ENCODE peak calls at places on chromosomes 4 and X, in eight cellular contexts. X is H7, O is endodermal cell, B is NCI-H446, Y is RPMI8226, A is astrocyte of the spinal cord, F is hypothalamus, P is midbrain. I is an unnamed sample.

GRCh38 chr4:111943796-111944203 is 201.5 kb upstream of the FAM241A start:
- DNase-seq in X (peak; percentile 27), O (peak; percentile 86), B (no peak), Y (peak; percentile 20), A (peak; percentile 17), F (no peak), P (no peak), I (peak; percentile 77)

GRCh38 chrX:77174680-77175336 is 272.4 kb upstream of the FGF16 start:
- DNase-seq in X (no peak), O (no peak), B (no peak), Y (no peak), A (no peak), F (no peak), P (no peak), I (no peak)

GRCh38 chrX:153805436-153805835 is 11.0 kb downstream of the SSR4 start:
- DNase-seq in X (no peak), O (no peak), B (no peak), Y (no peak), A (no peak), F (no peak), P (no peak), I (no peak)

GRCh38 chr4:158099686-158100085 is 73.1 kb downstream of the GASK1B start:
- DNase-seq in X (no peak), O (no peak), B (no peak), Y (no peak), A (no peak), F (no peak), P (no peak), I (no peak)

GRCh38 chrX:20595928-20596550 is 329.3 kb upstream of the RPS6KA3 start:
- DNase-seq in X (peak; percentile 7), O (no peak), B (no peak), Y (peak; percentile 4), A (no peak), F (no peak), P (no peak), I (no peak)

GRCh38 chr4:94508256-94508655 is 56.5 kb downstream of the PDLIM5 start:
- DNase-seq in X (no peak), O (no peak), B (no peak), Y (no peak), A (no peak), F (no peak), P (no peak), I (no peak)

GRCh38 chrX:103678199-103678993 is 8.1 kb downstream of the MORF4L2 start:
- DNase-seq in X (no peak), O (no peak), B (no peak), Y (no peak), A (no peak), F (no peak), P (no peak), I (no peak)

GRCh38 chrX:68714856-68715255 is 67.4 kb downstream of the STARD8 start:
- DNase-seq in X (no peak), O (no peak), B (no peak), Y (no peak), A (no peak), F (no peak), P (no peak), I (no peak)

GRCh38 chr4:112514449-112515277 is 1.3 kb downstream of the NEUROG2 start:
- DNase-seq in X (peak; percentile 78), O (peak; percentile 79), B (no peak), Y (peak; percentile 49), A (no peak), F (no peak), P (no peak), I (peak; percentile 64)

GRCh38 chr4:11009281-11009680 is 324.7 kb upstream of the CLNK start:
- DNase-seq in X (no peak), O (no peak), B (no peak), Y (no peak), A (no peak), F (no peak), P (no peak), I (no peak)

GRCh38 chr4:40621592-40622512 is 7.8 kb downstream of the RBM47 start:
- DNase-seq in X (no peak), O (peak; percentile 64), B (no peak), Y (peak; percentile 85), A (peak; percentile 98), F (peak; percentile 5), P (peak; percentile 48), I (no peak)